ENCODE peak calls at places on chromosome 1, in ten cellular contexts. V, D, W, O, M, S, I, E, A and B are unnamed samples.

GRCh38 chr1:33045246-33045645 is 8.6 kb upstream of the AK2 start:
- DNase-seq in V (no peak), D (no peak), W (no peak), O (peak; percentile 32), M (no peak), S (no peak), I (peak; percentile 42), E (no peak), A (no peak), B (peak; percentile 34)

GRCh38 chr1:182713492-182713891 is 29.1 kb upstream of the RGS8 start:
- DNase-seq in V (no peak), D (no peak), W (no peak), O (no peak), M (no peak), S (no peak), I (no peak), E (no peak), A (no peak), B (no peak)

GRCh38 chr1:101200513-101200912 is 36.3 kb upstream of the S1PR1 start:
- DNase-seq in V (no peak), D (no peak), W (peak; percentile 80), O (no peak), M (peak; percentile 75), S (peak; percentile 62), I (peak; percentile 23), E (peak; percentile 89), A (peak; percentile 95), B (peak; percentile 93)

GRCh38 chr1:77955709-77956108 is 23.2 kb downstream of the FUBP1 start:
- DNase-seq in V (no peak), D (no peak), W (no peak), O (no peak), M (no peak), S (no peak), I (no peak), E (no peak), A (no peak), B (no peak)

GRCh38 chr1:208942394-208942793 is 641.1 kb upstream of the CAMK1G start:
- DNase-seq in V (no peak), D (no peak), W (no peak), O (no peak), M (peak; percentile 38), S (no peak), I (no peak), E (peak; percentile 75), A (no peak), B (no peak)

GRCh38 chr1:155989242-155989991 is 11.1 kb upstream of the ARHGEF2 start:
- DNase-seq in V (peak; percentile 77), D (peak; percentile 76), W (peak; percentile 68), O (peak; percentile 72), M (peak; percentile 59), S (peak; percentile 73), I (peak; percentile 75), E (peak; percentile 84), A (peak; percentile 70), B (peak; percentile 77)

GRCh38 chr1:212613440-212614335 is 5.1 kb downstream of the ATF3 start:
- DNase-seq in V (no peak), D (no peak), W (peak; percentile 88), O (no peak), M (no peak), S (no peak), I (no peak), E (peak; percentile 34), A (peak; percentile 65), B (no peak)

GRCh38 chr1:182083851-182084486 is 22.5 kb upstream of the ZNF648 start:
- DNase-seq in V (no peak), D (no peak), W (peak; percentile 11), O (peak; percentile 31), M (no peak), S (no peak), I (no peak), E (no peak), A (no peak), B (no peak)

GRCh38 chr1:63607322-63607721 is 14.1 kb downstream of the PGM1 start:
- DNase-seq in V (no peak), D (no peak), W (no peak), O (no peak), M (no peak), S (no peak), I (no peak), E (no peak), A (no peak), B (no peak)

GRCh38 chr1:5001466-5001865 is 347.1 kb downstream of the AJAP1 start:
- DNase-seq in V (no peak), D (peak; percentile 45), W (no peak), O (no peak), M (no peak), S (no peak), I (no peak), E (no peak), A (no peak), B (no peak)

GRCh38 chr1:221891708-221892107 is 149.8 kb upstream of the DUSP10 start:
- DNase-seq in V (no peak), D (no peak), W (peak; percentile 92), O (peak; percentile 13), M (peak; percentile 87), S (peak; percentile 87), I (no peak), E (no peak), A (peak; percentile 78), B (peak; percentile 57)

GRCh38 chr1:221888218-221888617 is 146.3 kb upstream of the DUSP10 start:
- DNase-seq in V (no peak), D (no peak), W (no peak), O (no peak), M (no peak), S (no peak), I (no peak), E (no peak), A (no peak), B (no peak)

GRCh38 chr1:221887758-221888157 is 145.9 kb upstream of the DUSP10 start:
- DNase-seq in V (no peak), D (no peak), W (no peak), O (no peak), M (no peak), S (no peak), I (no peak), E (no peak), A (no peak), B (no peak)

GRCh38 chr1:221888801-221889200 is 146.9 kb upstream of the DUSP10 start:
- DNase-seq in V (no peak), D (no peak), W (no peak), O (no peak), M (no peak), S (no peak), I (no peak), E (no peak), A (peak; percentile 2), B (no peak)

DNA sequence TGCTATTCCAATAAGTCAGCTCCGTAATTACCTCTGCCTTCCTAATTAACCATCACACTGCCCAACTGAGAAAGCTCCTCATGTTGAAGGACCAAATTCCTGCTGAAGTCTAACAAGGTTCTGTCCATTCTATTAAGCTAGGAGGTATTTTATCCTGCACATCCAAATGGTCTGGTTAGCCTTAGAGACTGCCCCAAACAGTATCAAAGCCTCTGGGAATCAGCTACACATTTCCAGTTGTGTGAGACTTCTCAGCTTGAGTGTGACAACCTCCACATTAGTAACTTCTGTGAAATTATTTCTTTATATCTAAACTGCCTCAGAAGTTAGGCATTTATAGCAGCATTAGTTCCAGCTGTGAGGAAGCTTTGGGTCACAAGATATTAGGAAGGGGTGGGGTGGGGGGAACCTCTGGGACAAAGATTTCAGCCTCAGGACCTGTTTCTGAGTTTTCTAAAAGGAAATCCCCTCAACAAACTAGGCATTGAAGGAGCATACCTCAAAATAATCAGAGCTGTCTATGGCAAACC is 150.5 kb upstream of the DUSP10 start:
- DNase-seq in V (no peak), D (no peak), W (peak; percentile 21), O (no peak), M (peak; percentile 32), S (no peak), I (no peak), E (no peak), A (peak; percentile 52), B (no peak)
- TF ChIP-seq CTCF in V (no peak), D (no peak), W (no peak), O (no peak), M (no peak), S (no peak), I (no peak), E (no peak), A (no peak), B (no peak)

GRCh38 chr1:80249699-80250098 is 1243.2 kb upstream of the ADGRL4 start:
- DNase-seq in V (no peak), D (no peak), W (no peak), O (no peak), M (no peak), S (no peak), I (no peak), E (no peak), A (no peak), B (no peak)
- H3K4me3 ChIP-seq in V (no peak overlapping the region), D (no peak overlapping the region), W (no peak overlapping the region), O (no peak overlapping the region), M (no peak overlapping the region), S (no peak overlapping the region), I (no peak overlapping the region), E (no peak overlapping the region), A (no peak overlapping the region), B (no peak overlapping the region)

DNA sequence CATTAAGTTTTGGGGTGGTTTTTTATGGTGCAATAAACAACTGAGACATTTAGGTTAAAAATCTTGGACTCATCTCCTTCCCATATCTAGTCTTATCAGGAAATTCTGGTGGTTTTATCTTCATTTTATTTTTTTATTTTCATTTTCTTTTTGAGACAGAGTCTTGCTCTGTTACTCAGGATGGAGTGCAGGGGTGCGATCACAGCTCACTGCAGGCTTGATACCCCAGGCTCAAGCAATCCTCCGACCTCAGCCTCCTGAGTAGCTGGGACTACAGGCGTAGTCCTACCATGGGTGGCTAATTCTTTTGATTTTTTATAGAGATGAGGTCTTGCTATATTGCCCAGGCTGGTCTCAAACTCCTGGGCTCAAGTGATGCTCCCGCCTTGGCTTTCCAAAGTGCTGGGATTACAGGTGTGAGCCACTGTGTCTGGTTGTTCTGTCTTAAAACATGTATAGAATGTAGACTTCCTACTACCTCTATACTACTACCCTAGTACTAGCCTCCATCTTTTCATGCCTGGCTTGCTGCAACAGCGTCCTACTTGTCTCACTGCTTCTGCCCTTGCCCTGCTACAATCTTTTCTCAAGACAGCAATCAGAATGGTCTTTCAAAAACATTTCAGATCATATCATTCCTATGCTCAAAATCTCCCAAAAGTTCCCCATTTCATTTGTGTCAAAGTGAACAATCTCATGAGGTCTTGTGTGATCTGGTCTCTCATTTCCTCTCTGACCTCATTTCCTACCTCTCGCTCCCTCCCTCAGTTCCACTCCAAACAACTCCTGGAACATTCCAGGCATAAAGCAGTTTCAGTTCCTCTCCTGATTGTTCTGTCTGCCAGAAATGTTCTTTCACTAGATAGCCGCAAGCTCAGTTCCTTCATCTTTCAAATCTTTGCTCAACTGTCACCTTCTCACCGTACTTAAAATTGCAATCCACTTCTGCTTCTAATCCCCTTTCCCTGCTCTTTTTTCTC is 5.9 kb upstream of the FCGR2A start:
- DNase-seq in V (no peak), D (no peak), W (no peak), O (peak; percentile 29), M (no peak), S (no peak), I (no peak), E (peak; percentile 20), A (no peak), B (no peak)
- TF ChIP-seq CTCF in V (no peak), D (no peak), W (no peak), O (no peak), M (no peak), S (no peak), I (no peak), E (no peak), A (no peak), B (no peak)

GRCh38 chr1:151831605-151832004 is at the start of gene RORC:
- DNase-seq in V (peak; percentile 77), D (no peak), W (no peak), O (peak; percentile 92), M (no peak), S (no peak), I (no peak), E (no peak), A (no peak), B (no peak)
- H3K4me3 ChIP-seq in V (peak within 1 kb of the TSS; percentile 26), D (no peak within 1 kb of the TSS), W (no peak within 1 kb of the TSS), O (peak within 1 kb of the TSS; percentile 76), M (no peak within 1 kb of the TSS), S (no peak within 1 kb of the TSS), I (no peak within 1 kb of the TSS), E (no peak within 1 kb of the TSS), A (no peak within 1 kb of the TSS), B (no peak within 1 kb of the TSS)